ENCODE peak calls at places on chromosomes 2 and 18, in six cellular contexts. W, L, T, I, M and E are unnamed samples. For H3K36me3, the result is how much of the 10 kb centered on the place peaks cover.

GRCh38 chr2:25971596-25971995 is 10.7 kb downstream of the KIF3C start:
- DNase-seq in W (no peak), M (no peak), I (no peak), T (no peak), L (no peak), E (no peak)

GRCh38 chr2:85111819-85112281 is 21.3 kb upstream of the TCF7L1 start:
- DNase-seq in I (no peak), M (no peak), T (peak), W (no peak), L (peak), E (no peak)

GRCh38 chr2:84919885-84920580 is 14.6 kb downstream of the TMSB10 start:
- DNase-seq in L (peak), T (peak), W (peak), I (peak), M (peak), E (peak)

GRCh38 chr2:71604709-71605085 is 151.3 kb downstream of the DYSF start:
- DNase-seq in I (no peak), L (no peak), T (no peak), M (no peak), W (no peak), E (no peak)

GRCh38 chr2:175414872-175415487 is 233.5 kb upstream of the ATP5MC3 start:
- DNase-seq in T (peak), W (peak), L (peak), I (peak), M (peak), E (peak)

GRCh38 chr2:165371356-165371755 is 98.1 kb upstream of the CSRNP3 start:
- DNase-seq in I (no peak), M (no peak), T (no peak), W (no peak), L (no peak), E (no peak)

GRCh38 chr2:19362652-19363473 is 4.4 kb upstream of the OSR1 start:
- DNase-seq in I (peak), M (peak), T (peak), L (peak), W (peak), E (peak)

GRCh38 chr2:50444286-50444685 is 587.6 kb downstream of the NRXN1 start:
- DNase-seq in I (no peak), M (no peak), W (no peak), L (no peak), T (no peak), E (no peak)

DNA sequence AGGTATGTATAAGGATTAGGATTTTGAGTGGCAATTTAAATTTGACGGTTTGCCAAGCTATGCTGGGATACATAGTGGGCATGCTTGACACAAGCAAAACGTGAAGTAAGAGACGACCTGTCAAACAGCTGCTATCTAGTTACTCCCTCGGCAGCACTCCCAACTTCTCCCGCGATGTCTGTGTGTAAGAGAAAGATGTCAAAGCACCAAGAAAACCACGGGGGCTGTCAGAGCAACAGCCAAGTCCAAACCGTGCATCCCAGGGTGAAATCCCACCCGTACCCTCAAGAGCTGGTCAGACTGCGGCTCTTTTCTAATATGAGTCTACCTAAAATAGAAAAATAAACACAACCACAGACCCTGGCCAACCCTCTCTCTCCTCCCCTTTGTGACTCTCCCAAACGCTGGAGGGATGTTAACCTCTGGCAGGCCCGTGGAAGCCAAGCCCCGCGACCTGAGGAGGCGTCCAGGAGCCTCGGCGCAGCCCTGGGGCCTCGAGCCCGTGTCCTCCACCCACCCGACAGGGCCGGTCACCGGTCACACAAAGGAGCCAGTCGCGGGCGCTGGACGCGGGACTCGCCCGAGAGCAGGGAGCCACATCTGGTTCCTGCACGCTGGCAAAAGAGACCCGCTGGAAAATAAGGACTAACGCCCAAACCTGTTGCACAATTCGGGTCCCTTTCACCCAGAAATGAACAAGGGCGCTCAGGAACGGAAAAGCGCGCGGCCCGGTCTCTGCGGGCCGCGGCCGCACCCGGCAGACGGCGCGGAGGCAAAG is 983 bp downstream of the SESTD1 start:
- DNase-seq in W (peak), M (no peak), I (peak), T (peak), L (peak), E (peak)
- TF ChIP-seq EZH2 in W (no peak), M (no peak), I (no peak), T (no peak), L (no peak), E (no peak)

DNA sequence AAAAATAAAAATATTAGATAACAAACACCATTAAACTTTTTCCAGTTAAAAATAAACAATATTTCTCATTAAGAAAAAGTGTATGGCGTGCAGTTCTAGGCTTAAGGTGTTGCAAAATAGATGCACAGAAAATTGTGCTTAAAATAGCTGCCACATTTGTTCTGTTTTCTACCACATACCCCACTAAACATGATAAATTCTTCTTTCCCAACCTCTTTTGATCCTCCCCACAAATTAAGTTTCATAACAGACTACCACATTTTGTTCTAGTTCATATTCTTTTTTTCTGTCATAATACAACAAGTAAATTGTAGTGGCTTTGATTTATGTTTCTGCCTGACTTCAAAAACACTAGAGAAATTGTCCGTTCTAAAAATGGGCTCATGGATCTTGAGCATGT is 64.5 kb downstream of the ARHGAP28 start:
- DNase-seq in W (no peak), T (no peak), L (no peak), I (no peak), M (no peak), E (no peak)
- TF ChIP-seq CTCF in W (no peak), T (no peak), L (no peak), I (no peak), M (no peak), E (no peak)

DNA sequence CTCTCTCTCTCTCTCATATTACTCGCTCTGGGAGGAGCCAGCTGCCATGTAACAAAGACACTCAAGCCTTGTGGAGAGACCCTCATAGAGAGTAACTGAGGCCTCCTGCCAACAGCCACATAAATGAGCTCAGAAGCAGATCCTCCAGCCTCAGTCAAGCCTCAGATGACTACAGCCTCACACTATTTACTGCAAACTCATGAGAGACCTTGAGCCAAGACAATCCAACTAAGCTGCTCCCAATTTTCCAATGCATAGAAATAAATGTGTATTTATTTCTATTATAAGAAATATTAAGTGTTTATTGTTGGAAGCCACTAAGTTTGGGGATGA is 173.1 kb upstream of the CHAC2 start:
- DNase-seq in M (no peak), I (no peak), T (no peak), W (no peak), L (peak), E (no peak)
- H3K36me3 ChIP-seq in M (under half), I (under half), T (under half), W (under half), L (under half), E (under half)

GRCh38 chr18:48153641-48154481 is 223.4 kb upstream of the SMAD2 start:
- DNase-seq in L (peak), W (no peak), T (peak), M (no peak), I (no peak), E (no peak)
- TF ChIP-seq EZH2 in L (no peak), W (no peak), T (no peak), M (no peak), I (no peak), E (no peak)

GRCh38 chr2:157509755-157510154 is 65.9 kb upstream of the CYTIP start:
- DNase-seq in W (no peak), M (no peak), I (no peak), T (no peak), L (no peak), E (no peak)
- TF ChIP-seq CTCF in W (no peak), M (no peak), I (peak), T (no peak), L (no peak), E (no peak)

GRCh38 chr2:83162421-83162820 is 1296.7 kb downstream of the SUCLG1 start:
- DNase-seq in W (no peak), I (no peak), L (no peak), T (peak), M (no peak), E (no peak)
- H3K36me3 ChIP-seq in W (under half), I (under half), L (under half), T (under half), M (under half), E (under half)